ENCODE peak calls at places on chromosomes 4 and X, in five cellular contexts. A is stimulated activated CD4-positive, alpha-beta T cell treated with anti-CD3 and anti-CD28 coated beads, Interleukin-4, amount 100 ng/mL, for 1 hour; Y is SHP77; X is activated CD4-positive, alpha-beta T cell treated with anti-CD3 and anti-CD28 coated beads, Interleukin-2, amount 50 U/mL, for 1 hour; F is left ventricle myocardium inferior. S is an unnamed sample.

GRCh38 chr4:105280338-105280809 is 133.7 kb downstream of the TET2 start:
- DNase-seq in A (no peak), Y (no peak), X (no peak), F (no peak), S (no peak)

GRCh38 chrX:45758319-45758718 is 557.6 kb upstream of the DIPK2B start:
- DNase-seq in A (peak), Y (no peak), X (peak), F (no peak), S (peak)

GRCh38 chr4:165677081-165677480 is 196.0 kb upstream of the TLL1 start:
- DNase-seq in A (no peak), Y (no peak), X (no peak), F (no peak), S (no peak)

GRCh38 chr4:119835511-119835910 is 206.9 kb upstream of the PDE5A start:
- DNase-seq in A (no peak), Y (no peak), X (no peak), F (no peak), S (no peak)

GRCh38 chr4:158750379-158750778 is 18.4 kb upstream of the FNIP2 start:
- DNase-seq in A (no peak), Y (no peak), X (no peak), F (no peak), S (no peak)

GRCh38 chr4:102180080-102180479 is 165.2 kb downstream of the SLC39A8 start:
- DNase-seq in A (no peak), Y (no peak), X (no peak), F (no peak), S (no peak)

GRCh38 chr4:87009095-87009648 is 74.4 kb downstream of the AFF1 start:
- DNase-seq in A (no peak), Y (no peak), X (no peak), F (no peak), S (no peak)

GRCh38 chrX:10482262-10482661 is 138.1 kb downstream of the MID1 start:
- DNase-seq in A (no peak), Y (no peak), X (no peak), F (peak), S (no peak)